ENCODE peak calls at places on chromosomes 12 and 14, in ten cellular contexts. I is NCI-H1105; K is effector memory CD8-positive, alpha-beta T cell; A is HTR-8/SVneo; P is adrenal gland; T is ELF-1; O is endothelial cell; Q is NCI-H1436; Y is stimulated activated CD8-positive, alpha-beta memory T cell treated with anti-CD3 and anti-CD28 coated beads, Interleukin-15, amount 100 ng/mL, for 24 hours; F is AG09319. M is an unnamed sample.

GRCh38 chr12:71135812-71136176 is 22.0 kb downstream of the TSPAN8 start:
- DNase-seq in Y (no peak), T (no peak), P (no peak), Q (no peak), K (no peak), O (no peak), I (no peak), F (no peak), A (no peak), M (no peak)

GRCh38 chr12:132787877-132788276 is 26.2 kb upstream of the ANKLE2 start:
- DNase-seq in T (no peak), I (no peak), Q (no peak), O (no peak), Y (no peak), K (no peak), F (no peak), A (no peak), P (no peak), M (no peak)

GRCh38 chr12:56222531-56222895 is 791 bp upstream of the RNF41 start:
- DNase-seq in A (no peak), O (no peak), Q (no peak), K (no peak), T (no peak), I (no peak), F (no peak), P (no peak), Y (no peak), M (no peak)

GRCh38 chr12:30882706-30883105 is 43.8 kb upstream of the TSPAN11 start:
- DNase-seq in P (no peak), T (no peak), Q (no peak), Y (no peak), K (no peak), O (no peak), I (no peak), A (no peak), F (no peak), M (no peak)

GRCh38 chr12:67426067-67426466 is 156.9 kb downstream of the CAND1 start:
- DNase-seq in F (peak; percentile 77), P (peak; percentile 24), I (peak; percentile 93), Q (peak; percentile 74), O (no peak), T (no peak), Y (no peak), A (no peak), K (no peak), M (no peak)

GRCh38 chr12:132433641-132434395 is 56.1 kb upstream of the FBRSL1 start:
- DNase-seq in K (no peak), T (no peak), A (no peak), I (peak; percentile 17), P (peak; percentile 34), Q (peak; percentile 34), F (no peak), O (no peak), Y (no peak), M (no peak)

GRCh38 chr14:104213301-104214034 is 75.1 kb downstream of the KIF26A start:
- DNase-seq in Q (no peak), T (no peak), A (no peak), P (no peak), K (no peak), Y (no peak), I (no peak), O (no peak), F (no peak), M (no peak)

GRCh38 chr12:2681426-2682205 is 113.2 kb upstream of the FKBP4 start:
- DNase-seq in A (no peak), I (no peak), F (no peak), K (no peak), Q (no peak), O (no peak), P (no peak), Y (no peak), T (peak; percentile 22), M (no peak)

GRCh38 chr14:20652996-20653975 is 11.8 kb upstream of the OR6S1 start:
- DNase-seq in Y (peak; percentile 39), T (peak; percentile 96), I (no peak), K (peak; percentile 28), F (peak; percentile 56), P (no peak), O (peak; percentile 37), A (no peak), Q (no peak), M (no peak)

GRCh38 chr12:96906849-96907664 is at the start of gene NEDD1:
- DNase-seq in A (peak; percentile 86), I (peak; percentile 80), O (peak; percentile 81), T (peak; percentile 94), F (peak; percentile 31), Y (peak; percentile 62), P (peak; percentile 84), K (peak; percentile 76), Q (peak; percentile 67), M (peak; percentile 88)

GRCh38 chr14:95184413-95184790 is 27.1 kb upstream of the DICER1 start:
- DNase-seq in K (no peak), T (no peak), I (no peak), Q (no peak), A (no peak), Y (no peak), P (no peak), F (no peak), O (no peak), M (no peak)

GRCh38 chr12:99026332-99027116 is 381.4 kb downstream of the APAF1 start:
- DNase-seq in Y (no peak), P (no peak), T (no peak), O (no peak), K (no peak), F (no peak), I (no peak), Q (no peak), A (no peak), M (no peak)

GRCh38 chr12:57771271-57771872 is 533 bp downstream of the METTL1 start:
- DNase-seq in Y (no peak), A (peak; percentile 90), O (peak; percentile 73), P (peak; percentile 94), I (peak; percentile 67), F (peak; percentile 61), T (no peak), Q (peak; percentile 70), K (peak; percentile 72), M (peak; percentile 89)

GRCh38 chr14:74514471-74514932 is 20.9 kb downstream of the ISCA2 start:
- DNase-seq in K (no peak), P (peak; percentile 55), F (peak; percentile 47), T (no peak), Q (no peak), I (no peak), O (no peak), Y (no peak), A (no peak), M (no peak)

GRCh38 chr14:40870252-40870651 is 736.4 kb upstream of the LRFN5 start:
- DNase-seq in Q (no peak), I (no peak), P (no peak), Y (no peak), F (no peak), T (no peak), O (no peak), A (no peak), K (no peak), M (no peak)

GRCh38 chr12:51921017-51921725 is 13.9 kb downstream of the ACVRL1 start:
- DNase-seq in A (no peak), Q (no peak), F (no peak), P (no peak), Y (no peak), T (peak; percentile 41), I (no peak), K (no peak), O (no peak), M (no peak)

GRCh38 chr12:47870175-47870781 is 34.5 kb downstream of the VDR start:
- DNase-seq in T (peak; percentile 81), P (peak; percentile 81), Q (no peak), F (peak; percentile 86), Y (no peak), K (no peak), A (peak; percentile 57), O (peak; percentile 54), I (no peak), M (no peak)

GRCh38 chr12:76922821-76923315 is 44.0 kb upstream of the CSRP2 start:
- DNase-seq in T (no peak), O (no peak), K (no peak), I (no peak), Y (no peak), A (no peak), F (no peak), P (no peak), Q (no peak), M (no peak)

GRCh38 chr14:88791629-88792571 is 853 bp downstream of the EML5 start:
- DNase-seq in O (peak; percentile 5), I (peak; percentile 76), P (peak; percentile 33), F (no peak), K (no peak), Y (no peak), A (no peak), Q (peak; percentile 16), T (peak; percentile 27), M (peak; percentile 6)

GRCh38 chr14:70981005-70981952 is 74.0 kb downstream of the PCNX1 start:
- DNase-seq in K (no peak), I (no peak), O (no peak), A (no peak), F (no peak), P (no peak), Y (no peak), Q (no peak), T (no peak), M (no peak)

GRCh38 chr14:60058087-60058486 is 33.6 kb upstream of the PCNX4 start:
- DNase-seq in O (no peak), F (no peak), A (no peak), Q (no peak), Y (no peak), K (no peak), I (no peak), P (no peak), T (no peak), M (no peak)

GRCh38 chr12:131850856-131851559 is 22.8 kb downstream of the MMP17 start:
- DNase-seq in Q (no peak), F (no peak), I (no peak), P (peak; percentile 75), Y (no peak), A (no peak), K (no peak), T (no peak), O (no peak), M (peak; percentile 31)

GRCh38 chr12:116039081-116039480 is 238.4 kb downstream of the MED13L start:
- DNase-seq in Q (no peak), I (no peak), F (no peak), K (no peak), O (no peak), A (no peak), Y (no peak), P (peak; percentile 33), T (no peak), M (no peak)

GRCh38 chr14:55373784-55374725 is 37.6 kb downstream of the ATG14 start:
- DNase-seq in Q (no peak), F (no peak), A (no peak), T (no peak), I (no peak), P (no peak), O (no peak), K (no peak), Y (no peak), M (peak; percentile 27)

GRCh38 chr12:857611-858010 is 91.9 kb downstream of the RAD52 start:
- DNase-seq in Y (no peak), T (no peak), K (no peak), I (no peak), Q (no peak), F (peak; percentile 43), A (no peak), P (peak; percentile 58), O (no peak), M (no peak)